ENCODE peak calls at places on chromosomes 16 and 17, in six cellular contexts. M is ovary, S is RWPE2, X is stomach, R is cardiac fibroblast, H is activated B cell treated with CpG ODN at 0.5 μM for 24 hours. K is an unnamed sample.

GRCh38 chr17:68849673-68850260 is 105.4 kb downstream of the ABCA8 start:
- DNase-seq in R (no peak), X (no peak), S (no peak), H (no peak), M (no peak), K (peak)

GRCh38 chr17:38429476-38430100 is 1.3 kb downstream of the ARHGAP23 start:
- DNase-seq in H (no peak), S (no peak), M (no peak), X (no peak), R (no peak), K (no peak)

GRCh38 chr16:3292604-3293003 is 9.3 kb downstream of the ZNF263 start:
- DNase-seq in X (no peak), M (no peak), R (peak), H (no peak), S (no peak), K (peak)

GRCh38 chr16:80883816-80884215 is 79.4 kb upstream of the CDYL2 start:
- DNase-seq in H (no peak), M (no peak), R (no peak), S (no peak), X (no peak), K (no peak)

GRCh38 chr17:28818705-28819295 is 23.8 kb downstream of the FAM222B start:
- DNase-seq in M (no peak), R (no peak), X (no peak), H (no peak), S (no peak), K (no peak)

GRCh38 chr16:5490499-5490898 is 392.9 kb upstream of the EEF2KMT start:
- DNase-seq in H (no peak), M (no peak), X (no peak), R (peak), S (no peak), K (no peak)

GRCh38 chr17:62859146-62859545 is 51.0 kb upstream of the MARCHF10 start:
- DNase-seq in R (peak), S (no peak), H (no peak), X (no peak), M (no peak), K (peak)

GRCh38 chr17:265726-266125 is 84.3 kb upstream of the DOC2B start:
- DNase-seq in M (peak), X (peak), R (no peak), H (no peak), S (peak), K (no peak)

GRCh38 chr17:42050360-42051012 is at the start of gene C17orf113:
- DNase-seq in R (no peak), H (peak), M (peak), S (no peak), X (peak), K (peak)

GRCh38 chr16:71373073-71373472 is 14.6 kb downstream of the CALB2 start:
- DNase-seq in S (no peak), X (no peak), H (no peak), M (no peak), R (peak), K (peak)

GRCh38 chr16:4507588-4508345 is 30.8 kb downstream of the CDIP1 start:
- DNase-seq in X (no peak), H (no peak), R (no peak), S (no peak), M (no peak), K (no peak)

GRCh38 chr17:39196191-39196819 is 1.2 kb downstream of the CACNB1 start:
- DNase-seq in R (no peak), S (no peak), X (no peak), M (no peak), H (no peak), K (no peak)

GRCh38 chr16:89026121-89026612 is 49.2 kb upstream of the CBFA2T3 start:
- DNase-seq in R (peak), H (no peak), M (no peak), X (no peak), S (peak), K (peak)

GRCh38 chr17:50206604-50207293 is 5.3 kb upstream of the COL1A1 start:
- DNase-seq in S (peak), R (peak), H (no peak), X (no peak), M (peak), K (peak)

GRCh38 chr16:15055141-15056053 is 477 bp downstream of the NTAN1 start:
- DNase-seq in H (no peak), S (no peak), M (no peak), R (peak), X (no peak), K (peak)

GRCh38 chr17:28612936-28613872 is 781 bp downstream of the RSKR start:
- DNase-seq in S (no peak), X (peak), M (no peak), H (peak), R (peak), K (peak)

GRCh38 chr16:15822957-15823356 is 33.9 kb downstream of the MYH11 start:
- DNase-seq in H (no peak), S (no peak), M (peak), R (no peak), X (peak), K (no peak)

GRCh38 chr16:25014500-25015147 is 545 bp downstream of the ARHGAP17 start:
- DNase-seq in S (no peak), R (peak), M (peak), X (peak), H (peak), K (peak)

GRCh38 chr16:28312327-28312726 is 20.0 kb downstream of the SBK1 start:
- DNase-seq in R (no peak), S (no peak), H (no peak), M (no peak), X (no peak), K (no peak)

GRCh38 chr17:57337390-57337789 is 81.1 kb downstream of the MSI2 start:
- DNase-seq in H (no peak), R (no peak), S (no peak), M (no peak), X (no peak), K (no peak)

GRCh38 chr17:688100-688989 is 26.3 kb downstream of the VPS53 start:
- DNase-seq in M (no peak), S (no peak), X (no peak), H (no peak), R (peak), K (peak)

GRCh38 chr16:17083628-17084027 is 387.1 kb downstream of the XYLT1 start:
- DNase-seq in H (no peak), X (no peak), M (no peak), S (no peak), R (no peak), K (no peak)

GRCh38 chr17:67520282-67520906 is 143.3 kb downstream of the PITPNC1 start:
- DNase-seq in R (no peak), X (no peak), H (no peak), S (no peak), M (no peak), K (peak)

GRCh38 chr17:76469076-76469990 is 1.9 kb downstream of the AANAT start:
- DNase-seq in X (no peak), R (no peak), H (no peak), S (no peak), M (no peak), K (no peak)

GRCh38 chr17:78224226-78225087 is 7.0 kb upstream of the TMEM235 start:
- DNase-seq in X (no peak), S (no peak), H (no peak), R (no peak), M (no peak), K (no peak)

GRCh38 chr16:14669776-14670175 is 24.3 kb downstream of the PLA2G10 start:
- DNase-seq in M (peak), X (peak), H (no peak), S (no peak), R (no peak), K (no peak)

GRCh38 chr17:27245230-27245696 is 48.7 kb upstream of the WSB1 start:
- DNase-seq in R (peak), S (peak), H (peak), M (peak), X (peak), K (peak)

GRCh38 chr17:71975998-71976649 is 144.7 kb upstream of the SOX9 start:
- DNase-seq in R (peak), X (peak), H (no peak), M (peak), S (peak), K (peak)

GRCh38 chr16:29007865-29008593 is 23.2 kb downstream of the LAT start:
- DNase-seq in R (peak), H (no peak), M (no peak), X (no peak), S (no peak), K (peak)

GRCh38 chr16:53404959-53405358 is 29.3 kb upstream of the RBL2 start:
- DNase-seq in S (no peak), H (no peak), X (no peak), R (peak), M (no peak), K (peak)
- TF ChIP-seq CTCF in S (peak), H (no peak), X (no peak), R (peak), M (no peak), K (peak)

DNA sequence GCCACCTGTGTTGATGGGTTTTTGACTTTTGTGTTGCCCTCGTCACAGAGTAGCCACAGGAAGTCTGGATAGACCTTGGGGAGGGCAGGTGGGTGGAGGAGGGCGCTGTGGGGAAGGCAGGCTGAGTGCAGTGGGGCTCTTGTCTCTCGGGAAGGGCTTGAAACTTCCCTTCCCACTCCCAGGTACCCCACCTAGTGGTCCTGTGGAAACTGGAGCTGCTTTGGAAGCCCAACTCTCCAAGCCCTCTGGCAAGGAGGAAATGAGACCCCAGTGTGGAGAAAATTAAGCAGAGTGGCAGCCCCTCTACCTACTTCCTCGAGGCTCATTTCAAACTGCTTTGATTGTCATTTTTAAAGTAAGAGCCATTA is 9.2 kb downstream of the CA5A start:
- DNase-seq in X (no peak), M (no peak), S (no peak), H (no peak), R (no peak), K (no peak)
- TF ChIP-seq CTCF in X (no peak), M (no peak), S (no peak), H (no peak), R (no peak), K (peak)

GRCh38 chr17:59837362-59838195 is 55.2 kb downstream of the TUBD1 start:
- DNase-seq in H (no peak), S (peak), X (peak), M (no peak), R (peak), K (peak)
- TF ChIP-seq CTCF in H (no peak), S (no peak), X (no peak), M (no peak), R (no peak), K (no peak)

GRCh38 chr17:74118504-74118903 is 85.0 kb upstream of the RPL38 start:
- DNase-seq in M (no peak), S (peak), H (no peak), R (no peak), X (no peak), K (peak)
- TF ChIP-seq CTCF in M (no peak), S (no peak), H (no peak), R (no peak), X (no peak), K (peak)

GRCh38 chr17:70947636-70948565 is 778.6 kb downstream of the KCNJ2 start:
- DNase-seq in S (no peak), H (no peak), X (no peak), R (no peak), M (no peak), K (no peak)

GRCh38 chr17:70947215-70947614 is 777.9 kb downstream of the KCNJ2 start:
- DNase-seq in S (no peak), X (no peak), R (no peak), H (no peak), M (no peak), K (no peak)

DNA sequence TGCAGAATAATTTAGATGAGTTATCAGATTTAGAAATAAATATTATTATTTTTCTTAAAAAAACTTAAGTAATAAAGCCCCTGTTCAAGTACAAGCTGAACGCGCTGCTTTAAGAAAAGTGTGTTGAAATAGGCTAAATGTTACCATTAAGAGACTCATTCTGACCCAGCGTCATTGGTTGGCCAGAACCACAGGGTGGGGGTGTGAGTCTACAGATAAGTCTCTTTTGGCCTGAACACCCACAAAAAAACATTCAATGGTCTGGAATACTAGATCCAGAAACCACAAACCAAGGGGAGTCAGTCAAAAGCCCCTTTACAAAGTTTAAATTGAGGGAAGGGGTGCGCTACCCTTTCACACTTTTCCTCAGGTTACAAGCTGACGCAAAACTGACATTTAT is 776.1 kb downstream of the KCNJ2 start:
- DNase-seq in H (no peak), X (no peak), S (no peak), M (no peak), R (peak), K (peak)
- TF ChIP-seq CTCF in H (no peak), X (no peak), S (no peak), M (no peak), R (no peak), K (peak)

GRCh38 chr16:85288341-85288868 is 176.1 kb upstream of the CIBAR2 start:
- DNase-seq in H (no peak), S (no peak), R (no peak), X (no peak), M (no peak), K (no peak)

GRCh38 chr16:85288869-85289660 is 176.8 kb upstream of the CIBAR2 start:
- DNase-seq in X (peak), M (no peak), R (no peak), S (no peak), H (no peak), K (no peak)

GRCh38 chr16:85285681-85286065 is 173.4 kb upstream of the CIBAR2 start:
- DNase-seq in X (no peak), S (no peak), M (no peak), H (no peak), R (no peak), K (no peak)

GRCh38 chr16:85286066-85286712 is 173.9 kb upstream of the CIBAR2 start:
- DNase-seq in X (peak), M (no peak), S (no peak), H (no peak), R (peak), K (peak)

GRCh38 chr16:85286970-85287814 is 174.9 kb upstream of the CIBAR2 start:
- DNase-seq in H (no peak), M (no peak), R (peak), X (no peak), S (no peak), K (no peak)
- TF ChIP-seq CTCF in H (no peak), M (no peak), R (no peak), X (no peak), S (no peak), K (peak)

DNA sequence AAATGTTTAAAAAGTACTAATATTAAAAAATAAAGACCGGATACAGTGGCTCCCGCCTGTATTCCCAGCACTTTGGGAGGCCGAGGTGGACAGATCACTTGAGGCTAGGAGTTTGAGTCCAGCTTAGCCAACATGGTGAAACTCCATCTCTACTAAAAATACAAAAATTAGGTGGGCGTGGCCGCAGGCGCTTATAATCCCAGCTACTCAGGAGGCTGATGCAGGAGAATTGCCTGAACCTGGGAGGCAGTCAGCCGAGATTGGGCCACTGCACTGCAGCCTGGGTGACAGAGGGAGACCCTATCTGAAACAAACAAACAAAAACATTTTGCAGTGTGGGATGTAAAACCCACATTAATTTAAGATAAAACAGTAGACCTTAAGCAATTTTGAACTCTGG is 11.8 kb downstream of the CDC27 start:
- DNase-seq in R (no peak), S (no peak), H (no peak), M (no peak), X (no peak), K (no peak)
- TF ChIP-seq CTCF in R (no peak), S (no peak), H (no peak), M (no peak), X (no peak), K (no peak)

GRCh38 chr16:13510425-13511151 is 409.4 kb upstream of the ERCC4 start:
- DNase-seq in M (no peak), H (no peak), X (no peak), S (no peak), R (no peak), K (no peak)
- TF ChIP-seq CTCF in M (no peak), H (no peak), X (no peak), S (peak), R (no peak), K (no peak)

DNA sequence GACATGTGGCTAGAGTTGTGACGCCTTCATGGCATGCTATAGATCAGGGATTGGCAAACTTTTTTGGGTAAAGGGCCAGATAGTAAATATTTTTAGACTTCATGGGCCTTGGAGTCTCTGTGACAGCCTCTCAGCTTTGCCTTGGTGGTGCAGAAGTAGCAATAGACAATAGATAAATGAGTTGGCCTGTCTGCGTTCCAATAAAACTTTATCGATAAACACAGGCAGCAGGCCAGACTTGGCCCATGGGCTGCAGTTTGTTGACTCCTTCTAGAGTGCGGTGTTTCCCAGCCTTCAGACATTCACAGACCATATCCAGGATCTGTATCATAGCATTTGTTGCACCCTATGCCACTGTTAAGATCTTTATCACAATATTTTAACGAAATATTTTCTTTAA is 76.5 kb downstream of the OR1D5 start:
- DNase-seq in R (no peak), S (no peak), X (no peak), H (no peak), M (no peak), K (no peak)
- TF ChIP-seq CTCF in R (no peak), S (no peak), X (no peak), H (no peak), M (no peak), K (no peak)

DNA sequence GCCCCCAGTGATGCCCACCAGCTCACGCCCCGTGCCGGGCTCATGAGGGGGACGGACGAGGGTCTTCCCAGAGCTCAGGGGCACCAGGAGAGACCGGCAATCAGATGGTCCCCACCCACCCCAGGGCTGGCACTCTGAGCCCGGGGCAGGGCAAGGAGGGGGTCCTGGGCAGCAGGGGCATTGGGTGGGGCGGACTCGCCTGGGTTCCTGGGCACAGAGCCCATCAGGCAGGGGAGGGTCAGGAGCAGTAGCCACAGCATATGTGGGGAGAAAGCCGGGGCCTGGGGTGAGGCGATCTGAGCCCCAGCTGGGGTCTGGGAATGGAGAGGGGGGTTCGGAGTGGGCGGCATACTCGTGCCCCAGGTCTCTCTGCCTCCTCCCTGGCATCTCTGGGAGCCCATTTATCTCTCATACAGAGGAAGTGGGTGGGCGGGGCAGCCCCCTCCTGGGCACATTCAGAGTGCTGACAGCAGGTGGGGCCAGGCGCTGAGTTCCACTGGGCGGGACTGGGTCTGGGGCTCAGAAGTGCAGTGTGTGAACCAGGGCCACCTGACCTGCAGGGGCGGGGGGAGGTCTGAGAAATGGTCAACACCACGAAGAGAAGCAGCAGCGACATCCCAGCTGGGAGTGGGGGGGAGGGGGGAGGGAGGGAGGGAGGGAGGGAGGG is 20.5 kb upstream of the UBE2I start:
- DNase-seq in H (no peak), M (no peak), X (no peak), S (peak), R (no peak), K (no peak)
- TF ChIP-seq CTCF in H (no peak), M (no peak), X (no peak), S (no peak), R (no peak), K (no peak)

K was measured in choroid plexus epithelial cell.